ENCODE peak calls at places on chromosomes 4 and X, in six cellular contexts. M is choroid plexus epithelial cell, X is astrocyte of the cerebellum, Q is AG09309, E is fibroblast of mammary gland, C is fibroblast of the aortic adventitia. A is an unnamed sample.

GRCh38 chr4:1882850-1883271 is 11.7 kb downstream of the NSD2 start:
- DNase-seq in M (no peak), X (no peak), Q (no peak), E (no peak), C (no peak), A (no peak)

GRCh38 chr4:162499478-162499877 is 335.7 kb upstream of the FSTL5 start:
- DNase-seq in M (peak), X (no peak), Q (no peak), E (no peak), C (no peak), A (no peak)

GRCh38 chr4:95693594-95693993 is 144.8 kb upstream of the UNC5C start:
- DNase-seq in M (peak), X (no peak), Q (no peak), E (peak), C (no peak), A (no peak)

GRCh38 chr4:71303850-71304249 is 35.0 kb upstream of the SLC4A4 start:
- DNase-seq in M (no peak), X (no peak), Q (no peak), E (no peak), C (peak), A (no peak)

GRCh38 chrX:9342581-9343051 is 122.2 kb upstream of the TBL1X start:
- DNase-seq in M (peak), X (no peak), Q (no peak), E (peak), C (peak), A (no peak)

GRCh38 chrX:57282568-57282967 is 3.9 kb upstream of the FAAH2 start:
- DNase-seq in M (no peak), X (no peak), Q (no peak), E (no peak), C (no peak), A (no peak)

GRCh38 chr4:139084425-139085093 is 69.0 kb downstream of the NOCT start:
- DNase-seq in M (no peak), X (no peak), Q (no peak), E (peak), C (peak), A (no peak)

GRCh38 chr4:97500423-97500822 is 642.9 kb downstream of the STPG2 start:
- DNase-seq in M (no peak), X (no peak), Q (no peak), E (no peak), C (no peak), A (no peak)

GRCh38 chrX:148872153-148872540 is 371.7 kb downstream of the AFF2 start:
- DNase-seq in M (no peak), X (no peak), Q (no peak), E (peak), C (no peak), A (no peak)

GRCh38 chrX:47514553-47515235 is 31.7 kb upstream of the ZNF41 start:
- DNase-seq in M (peak), X (no peak), Q (no peak), E (peak), C (peak), A (no peak)

GRCh38 chr4:117817316-117817715 is 217.0 kb upstream of the NDST3 start:
- DNase-seq in M (peak), X (no peak), Q (no peak), E (no peak), C (no peak), A (no peak)
- TF ChIP-seq CTCF in M (no peak), X (no peak), Q (no peak), E (no peak), C (no peak), A (no peak)

GRCh38 chr4:55038176-55038890 is 87.1 kb downstream of the KDR start:
- DNase-seq in M (peak), X (peak), Q (no peak), E (peak), C (peak), A (no peak)
- TF ChIP-seq CTCF in M (no peak), X (no peak), Q (no peak), E (no peak), C (no peak), A (no peak)

DNA sequence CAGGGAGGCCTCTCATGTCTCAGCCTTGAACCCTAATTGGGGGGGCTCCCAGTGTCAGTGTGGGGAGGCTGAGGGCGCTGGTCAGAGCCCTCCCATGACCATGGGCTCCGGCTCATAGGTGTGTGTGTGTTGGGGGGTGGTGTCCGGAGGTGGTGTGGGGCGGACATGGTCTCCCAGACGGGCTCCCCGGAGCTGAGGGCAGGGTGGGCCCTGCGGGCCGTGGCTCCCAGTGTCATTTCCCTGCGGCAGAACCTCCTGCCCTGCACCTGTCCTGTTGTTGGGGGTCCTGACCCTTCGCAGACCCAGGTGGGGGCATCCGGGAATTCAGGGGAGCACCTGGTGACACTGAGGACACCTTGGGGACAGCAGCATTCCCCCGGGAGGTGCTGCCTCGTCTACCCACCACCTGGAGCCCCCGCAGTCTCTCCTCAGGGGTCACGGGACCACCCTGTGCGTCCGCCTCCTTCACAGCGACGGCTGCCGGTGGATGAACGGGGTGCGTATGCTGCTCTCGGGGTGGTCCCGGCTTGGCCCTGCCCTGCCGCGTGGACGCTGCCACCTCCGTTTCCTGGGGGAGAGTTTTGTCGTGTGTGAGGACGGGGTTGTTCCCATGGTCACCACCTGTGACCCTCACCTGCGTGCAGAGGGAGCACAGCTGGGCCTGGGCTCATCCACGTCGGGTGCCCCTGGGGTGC is 14.5 kb upstream of the GTPBP6 start:
- DNase-seq in M (no peak), X (no peak), Q (no peak), E (no peak), C (no peak), A (no peak)
- TF ChIP-seq CTCF in M (no peak), X (no peak), Q (no peak), E (no peak), C (no peak), A (no peak)

DNA sequence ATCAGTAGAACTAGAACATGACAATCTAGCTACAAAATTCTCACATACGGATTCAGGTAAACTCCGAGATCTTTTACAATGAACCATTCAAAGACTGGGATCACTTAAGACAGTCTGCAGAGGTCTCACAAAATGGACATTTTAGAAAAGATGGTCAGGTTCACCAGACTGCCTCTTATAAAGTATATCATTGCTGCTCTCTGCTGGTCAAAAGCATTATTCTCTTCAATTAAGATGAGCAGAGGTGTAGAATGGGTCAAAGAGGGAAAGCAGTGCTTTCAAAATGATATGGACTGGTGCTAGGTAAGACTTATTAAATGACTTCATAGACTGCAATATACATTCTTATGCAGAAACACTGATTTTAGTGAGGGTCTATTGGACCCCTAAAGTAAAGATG is 434.7 kb downstream of the PACRGL start:
- DNase-seq in M (peak), X (peak), Q (no peak), E (peak), C (no peak), A (no peak)
- TF ChIP-seq CTCF in M (no peak), X (no peak), Q (no peak), E (peak), C (no peak), A (no peak)

GRCh38 chr4:180455226-180455625 is 1788.0 kb upstream of the TENM3 start:
- DNase-seq in M (no peak), X (no peak), Q (no peak), E (no peak), C (no peak), A (no peak)

GRCh38 chr4:180462116-180462515 is 1781.1 kb upstream of the TENM3 start:
- DNase-seq in M (no peak), X (no peak), Q (no peak), E (no peak), C (no peak), A (no peak)

DNA sequence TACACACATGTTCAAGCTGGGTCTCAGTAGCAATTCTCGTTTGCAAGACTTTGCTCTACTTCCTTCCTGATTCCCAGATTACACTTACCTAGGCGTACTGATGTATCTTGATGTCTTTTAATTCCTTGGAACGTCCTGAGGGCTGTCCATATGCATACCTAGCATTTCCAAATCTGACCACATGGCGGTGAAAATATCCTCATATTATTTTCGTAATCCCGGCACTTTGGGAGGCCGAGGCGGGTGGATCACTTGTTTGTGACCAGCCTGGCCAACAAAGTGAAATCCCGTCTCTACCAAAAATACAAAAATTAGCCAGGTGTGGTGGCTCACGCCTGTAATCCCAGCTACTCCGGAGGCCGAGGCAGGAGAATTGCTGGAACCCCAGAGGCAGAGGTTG is 1786.3 kb upstream of the TENM3 start:
- DNase-seq in M (no peak), X (no peak), Q (no peak), E (no peak), C (no peak), A (no peak)
- TF ChIP-seq CTCF in M (no peak), X (peak), Q (no peak), E (no peak), C (no peak), A (no peak)

DNA sequence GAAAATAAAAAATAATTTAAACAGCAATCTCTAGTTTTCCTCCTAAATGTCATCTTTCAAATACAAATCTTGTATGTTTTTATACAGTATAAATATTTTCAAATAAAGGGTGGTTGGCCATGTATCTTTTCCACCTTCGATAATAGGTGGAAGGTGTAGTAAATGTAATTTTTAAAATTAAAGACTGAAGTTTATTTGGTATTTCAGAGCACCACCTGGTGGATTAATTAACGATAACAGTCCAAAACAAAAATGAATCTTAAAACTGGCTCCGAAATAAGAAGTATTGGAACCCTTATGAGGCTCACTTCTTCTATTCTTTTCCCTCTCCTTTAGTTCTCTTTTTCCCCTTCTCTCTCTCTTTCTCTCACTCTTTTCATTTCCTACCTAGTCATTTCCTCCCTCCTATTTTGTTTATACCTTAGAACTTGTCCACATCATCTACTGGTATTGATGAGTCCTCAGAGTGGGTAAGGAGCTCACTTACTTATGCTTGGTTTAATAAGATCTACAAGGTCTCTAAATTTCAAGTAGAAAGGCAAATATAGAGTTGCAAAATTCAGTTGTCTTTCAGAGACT is 82.9 kb upstream of the EXOC1L start:
- DNase-seq in M (peak), X (no peak), Q (no peak), E (peak), C (peak), A (no peak)
- TF ChIP-seq CTCF in M (peak), X (no peak), Q (peak), E (peak), C (peak), A (peak)

GRCh38 chrX:23756165-23756564 is 13.1 kb upstream of the ACOT9 start:
- DNase-seq in M (peak), X (no peak), Q (no peak), E (peak), C (peak), A (no peak)
- TF ChIP-seq CTCF in M (peak), X (peak), Q (peak), E (peak), C (peak), A (peak)

DNA sequence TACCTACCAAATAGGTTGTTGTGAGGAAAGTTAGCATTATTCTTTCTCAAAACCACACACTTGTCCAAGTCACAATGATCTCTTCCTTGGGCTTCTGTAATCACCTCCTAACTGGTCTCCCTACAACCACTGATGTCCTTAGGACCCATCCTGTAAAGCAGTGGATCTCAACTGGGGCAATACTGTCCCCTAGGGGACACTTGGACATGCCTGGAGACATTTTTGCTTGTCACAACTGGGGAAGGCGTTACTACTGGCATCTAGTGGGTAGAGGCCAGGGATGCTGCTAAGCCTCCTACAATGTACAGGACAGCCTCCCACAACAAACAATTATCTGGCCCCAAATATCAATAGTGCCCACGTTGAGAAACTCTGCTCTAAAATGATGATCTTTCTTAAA is 118.7 kb upstream of the AP1S2 start:
- DNase-seq in M (peak), X (no peak), Q (no peak), E (peak), C (peak), A (no peak)
- TF ChIP-seq CTCF in M (peak), X (peak), Q (peak), E (peak), C (peak), A (peak)